ENCODE peak calls at places on chromosomes 11 and 22, in eight cellular contexts. C, F, V, G, Q, U, K and B are unnamed samples.

GRCh38 chr22:43289976-43290663 is 53.1 kb downstream of the SCUBE1 start:
- DNase-seq in C (peak), G (no peak), Q (no peak), K (no peak), V (no peak), F (no peak), U (peak), B (no peak)

GRCh38 chr22:45994516-45995404 is 17.8 kb upstream of the WNT7B start:
- DNase-seq in Q (peak), G (peak), V (peak), U (peak), F (peak), C (peak), K (peak), B (peak)

GRCh38 chr11:46348566-46348981 is 1.3 kb downstream of the DGKZ start:
- DNase-seq in U (no peak), F (peak), G (no peak), V (no peak), K (no peak), C (no peak), Q (no peak), B (no peak)

GRCh38 chr22:44278234-44279058 is 34.3 kb downstream of the SHISAL1 start:
- DNase-seq in U (no peak), K (no peak), C (no peak), F (no peak), V (no peak), G (no peak), Q (no peak), B (no peak)

GRCh38 chr22:43066134-43066533 is 23.1 kb downstream of the TTLL1 start:
- DNase-seq in Q (no peak), C (no peak), U (no peak), K (no peak), F (no peak), G (no peak), V (no peak), B (no peak)

GRCh38 chr11:60498853-60499252 is 6.3 kb downstream of the MS4A12 start:
- DNase-seq in F (no peak), K (no peak), C (no peak), V (no peak), G (no peak), U (no peak), Q (no peak), B (no peak)

GRCh38 chr11:1473786-1474185 is 12.8 kb downstream of the MOB2 start:
- DNase-seq in F (no peak), C (no peak), G (no peak), U (no peak), Q (no peak), V (no peak), K (no peak), B (no peak)

GRCh38 chr11:116727990-116728389 is 44.8 kb downstream of the BUD13 start:
- DNase-seq in G (no peak), F (no peak), U (no peak), V (no peak), C (no peak), K (no peak), Q (no peak), B (no peak)

GRCh38 chr11:103541186-103541795 is 432.1 kb downstream of the DYNC2H1 start:
- DNase-seq in C (no peak), U (no peak), K (no peak), Q (no peak), F (no peak), G (no peak), V (no peak), B (no peak)

GRCh38 chr22:45008853-45009751 is 703 bp downstream of the PHF21B start:
- DNase-seq in U (peak), C (no peak), G (no peak), V (no peak), K (no peak), Q (no peak), F (no peak), B (peak)

GRCh38 chr11:112499908-112500204 is 239.2 kb upstream of the PLET1 start:
- DNase-seq in F (no peak), V (no peak), C (no peak), U (no peak), Q (no peak), G (no peak), K (no peak), B (no peak)

GRCh38 chr11:44950625-44951472 is at the start of gene TP53I11:
- DNase-seq in F (peak), G (peak), K (peak), C (peak), V (no peak), U (peak), Q (peak), B (peak)